ENCODE peak calls at places on chromosomes 11 and 22, in seven cellular contexts. M is heart left ventricle, W is astrocyte of the spinal cord, L is HFF-Myc, D is HCT116, S is A549, E is choroid plexus epithelial cell. O is an unnamed sample.
A peak's percentile ranks its signal among the peaks of the same experiment; 100 is the strongest.

GRCh38 chr11:128734439-128735224 is 40.8 kb downstream of the FLI1 start:
- DNase-seq in M (peak; percentile 44), W (no peak), L (no peak), D (no peak), S (no peak), E (no peak), O (no peak)

GRCh38 chr11:69055598-69056516 is 7.1 kb downstream of the TPCN2 start:
- DNase-seq in M (peak; percentile 57), W (no peak), L (no peak), D (no peak), S (no peak), E (no peak), O (no peak)

GRCh38 chr11:132123449-132123848 is 753.0 kb downstream of the NTM start:
- DNase-seq in M (no peak), W (no peak), L (no peak), D (no peak), S (no peak), E (no peak), O (no peak)

GRCh38 chr22:49996532-49997220 is 15.9 kb downstream of the IL17REL start:
- DNase-seq in M (no peak), W (no peak), L (no peak), D (no peak), S (no peak), E (no peak), O (no peak)

GRCh38 chr22:40368016-40368415 is 2.4 kb upstream of the SGSM3 start:
- DNase-seq in M (no peak), W (no peak), L (no peak), D (no peak), S (no peak), E (no peak), O (no peak)

GRCh38 chr22:40637181-40638150 is 947 bp upstream of the MRTFA start:
- DNase-seq in M (peak; percentile 45), W (no peak), L (no peak), D (no peak), S (no peak), E (no peak), O (no peak)

GRCh38 chr11:74090701-74091100 is 80.1 kb downstream of the C2CD3 start:
- DNase-seq in M (no peak), W (no peak), L (no peak), D (no peak), S (no peak), E (peak; percentile 73), O (no peak)

GRCh38 chr22:40654522-40655167 is 18.1 kb upstream of the MRTFA start:
- DNase-seq in M (peak; percentile 74), W (peak; percentile 59), L (peak; percentile 48), D (no peak), S (peak; percentile 41), E (peak; percentile 71), O (peak; percentile 69)

GRCh38 chr11:113440816-113441215 is 34.4 kb downstream of the DRD2 start:
- DNase-seq in M (no peak), W (no peak), L (no peak), D (no peak), S (no peak), E (no peak), O (no peak)

GRCh38 chr11:101844608-101845007 is 70.2 kb upstream of the CEP126 start:
- DNase-seq in M (no peak), W (no peak), L (no peak), D (no peak), S (no peak), E (no peak), O (no peak)

GRCh38 chr22:30704978-30705377 is 10.3 kb downstream of the OSBP2 start:
- DNase-seq in M (no peak), W (no peak), L (no peak), D (no peak), S (no peak), E (no peak), O (no peak)

GRCh38 chr11:14775897-14776296 is 116.1 kb downstream of the CYP2R1 start:
- DNase-seq in M (no peak), W (no peak), L (no peak), D (no peak), S (no peak), E (no peak), O (no peak)

GRCh38 chr11:859394-860131 is 16.9 kb downstream of the TSPAN4 start:
- DNase-seq in M (peak; percentile 75), W (peak; percentile 84), L (no peak), D (no peak), S (peak; percentile 65), E (peak; percentile 97), O (peak; percentile 94)

GRCh38 chr11:107916671-107917241 is 11.5 kb upstream of the RAB39A start:
- DNase-seq in M (no peak), W (no peak), L (peak; percentile 9), D (no peak), S (no peak), E (peak; percentile 18), O (peak; percentile 68)

GRCh38 chr22:38317237-38317994 is at the start of gene CSNK1E:
- DNase-seq in M (peak; percentile 89), W (peak; percentile 69), L (no peak), D (no peak), S (peak; percentile 51), E (peak; percentile 59), O (peak; percentile 86)

GRCh38 chr11:113519989-113520613 is 44.9 kb upstream of the DRD2 start:
- DNase-seq in M (no peak), W (no peak), L (no peak), D (no peak), S (no peak), E (no peak), O (no peak)

GRCh38 chr11:73366953-73367352 is 9.2 kb upstream of the RELT start:
- DNase-seq in M (no peak), W (no peak), L (no peak), D (no peak), S (no peak), E (no peak), O (no peak)

GRCh38 chr11:128232588-128232987 is 354.8 kb downstream of the ETS1 start:
- DNase-seq in M (no peak), W (no peak), L (no peak), D (no peak), S (no peak), E (no peak), O (no peak)

GRCh38 chr11:120184946-120185677 is 25.7 kb upstream of the OAF start:
- DNase-seq in M (peak; percentile 76), W (no peak), L (no peak), D (no peak), S (no peak), E (peak; percentile 52), O (peak; percentile 72)

GRCh38 chr11:31967404-31967950 is 123.4 kb upstream of the RCN1 start:
- DNase-seq in M (no peak), W (no peak), L (no peak), D (no peak), S (no peak), E (no peak), O (no peak)

GRCh38 chr11:128662960-128663359 is 30.9 kb upstream of the FLI1 start:
- DNase-seq in M (no peak), W (no peak), L (no peak), D (no peak), S (no peak), E (no peak), O (no peak)

GRCh38 chr11:133790995-133791394 is 54.3 kb downstream of the SPATA19 start:
- DNase-seq in M (no peak), W (no peak), L (no peak), D (no peak), S (no peak), E (no peak), O (no peak)
- H3K4me3 ChIP-seq in M (no peak overlapping the region), W (no peak overlapping the region), L (no peak overlapping the region), D (no peak overlapping the region), S (no peak overlapping the region), E (no peak overlapping the region), O (no peak overlapping the region)

DNA sequence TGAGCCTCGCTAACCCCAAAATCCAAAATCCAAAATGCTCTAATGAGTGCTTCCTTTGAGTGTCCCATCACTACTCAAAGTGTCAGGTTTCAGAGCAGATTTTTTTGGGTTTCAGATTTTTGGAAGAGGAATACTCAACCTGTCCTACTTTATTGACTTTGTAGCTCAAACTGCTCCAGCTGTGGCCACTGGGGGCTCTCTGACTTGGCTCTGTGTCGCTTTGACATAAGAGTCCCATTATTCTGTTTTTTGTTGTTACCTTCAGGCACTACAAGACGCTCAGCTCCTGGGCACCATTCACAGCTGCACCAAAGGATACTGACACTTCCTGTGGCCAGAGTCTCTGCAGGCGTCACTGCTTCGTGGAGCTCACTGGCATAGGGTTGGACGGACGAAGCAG is 41.1 kb downstream of the PHF21B start:
- DNase-seq in M (no peak), W (no peak), L (no peak), D (no peak), S (no peak), E (peak; percentile 4), O (no peak)
- TF ChIP-seq CTCF in M (no peak), W (peak; percentile 11), L (no peak), D (no peak), S (no peak), E (peak; percentile 27), O (no peak)

DNA sequence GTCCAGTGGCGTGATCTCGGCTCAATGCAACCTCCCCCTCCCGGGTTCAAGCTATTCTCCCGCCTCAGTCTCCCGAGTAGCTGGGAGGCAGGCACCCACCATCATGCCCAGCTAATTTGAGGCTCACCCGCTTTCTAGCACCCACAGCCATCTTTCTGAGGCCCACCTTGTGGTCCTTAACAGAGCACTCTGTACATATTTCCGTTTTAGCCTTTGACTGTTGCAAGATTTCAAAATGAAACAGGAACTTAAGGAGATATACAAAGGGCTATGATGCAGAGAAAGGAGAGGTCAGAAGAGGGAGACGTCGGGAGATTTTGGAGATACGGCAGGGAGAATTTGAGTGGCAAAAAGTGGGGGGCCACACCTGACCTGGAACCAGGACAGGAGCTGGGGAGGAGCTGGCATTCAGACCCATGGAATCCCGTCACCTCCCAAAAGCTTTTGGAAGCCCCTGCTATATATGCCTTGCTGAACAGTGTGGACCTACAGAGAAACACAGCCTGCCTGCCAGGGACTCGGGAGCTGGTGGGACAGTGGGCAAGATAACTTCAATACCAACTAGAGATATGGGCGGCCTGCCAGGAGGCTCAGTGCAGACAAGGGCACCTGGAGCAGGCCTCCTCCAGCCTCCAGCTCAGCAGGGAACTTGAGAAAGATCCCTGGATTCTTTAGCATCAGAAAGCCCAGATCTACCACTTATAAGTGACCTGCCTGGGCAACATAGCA is 8.0 kb upstream of the CLCF1 start:
- DNase-seq in M (no peak), W (no peak), L (no peak), D (no peak), S (no peak), E (no peak), O (no peak)
- H3K4me3 ChIP-seq in M (no peak overlapping the region), W (no peak overlapping the region), L (no peak overlapping the region), D (no peak overlapping the region), S (no peak overlapping the region), E (no peak overlapping the region), O (no peak overlapping the region)

DNA sequence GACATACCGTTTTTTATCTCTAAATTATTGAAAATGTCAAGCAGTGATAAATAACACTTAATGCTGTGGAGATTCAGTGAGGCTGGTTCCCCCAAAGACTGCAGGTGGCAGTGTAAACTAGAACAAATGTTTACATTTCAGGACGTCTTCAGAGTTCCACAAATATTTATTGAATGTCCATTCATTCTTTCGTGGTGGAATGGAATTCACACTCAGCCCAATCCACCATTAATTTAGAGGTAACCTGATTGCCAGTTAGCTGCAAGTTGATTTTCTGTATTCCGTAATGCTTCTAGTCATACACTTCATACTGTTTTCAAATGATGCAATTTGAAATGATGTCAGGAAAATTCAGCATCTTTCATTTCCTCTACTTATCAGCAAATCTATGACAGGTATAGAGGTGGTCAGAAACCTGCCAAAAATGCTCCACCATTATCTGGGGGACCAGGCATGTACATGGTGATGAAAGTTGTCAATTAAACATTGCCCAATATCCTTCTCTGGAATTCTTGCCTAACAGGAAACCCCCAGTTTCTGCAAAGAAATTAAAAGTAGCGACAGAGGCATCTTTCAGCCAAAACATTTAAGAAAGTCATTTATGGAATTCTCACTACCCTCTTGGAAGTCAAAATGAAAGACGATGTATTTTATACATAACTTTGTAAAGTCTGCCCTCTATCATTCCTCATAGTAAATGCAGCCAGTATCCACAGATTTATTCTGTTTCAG is 94.3 kb upstream of the BMAL1 start:
- DNase-seq in M (no peak), W (peak; percentile 47), L (no peak), D (no peak), S (peak; percentile 48), E (peak; percentile 75), O (peak; percentile 79)
- TF ChIP-seq CTCF in M (peak; percentile 45), W (peak; percentile 52), L (peak; percentile 54), D (peak; percentile 61), S (peak; percentile 60), E (peak; percentile 73), O (peak; percentile 63)